ENCODE peak calls at places on chromosomes 1 and 21, in four cellular contexts. F is K562, Y is PC-3, R is H1. A is an unnamed sample. For H3K4me1, the result is how much of the 10 kb centered on the place peaks cover.

GRCh38 chr1:231919269-231919886 is 292.8 kb downstream of the DISC1 start:
- DNase-seq in Y (no peak), R (no peak), F (no peak), A (no peak)

GRCh38 chr1:27527857-27528700 is 38.1 kb upstream of the WASF2 start:
- DNase-seq in Y (peak), R (no peak), F (no peak), A (peak)

GRCh38 chr1:59669752-59670312 is 144.9 kb upstream of the HOOK1 start:
- DNase-seq in R (peak), F (no peak), Y (no peak), A (peak)

GRCh38 chr1:34858901-34859441 is 578 bp downstream of the SMIM12 start:
- DNase-seq in Y (peak), R (no peak), F (peak), A (no peak)

GRCh38 chr1:200938955-200939354 is 44.3 kb downstream of the INAVA start:
- DNase-seq in F (no peak), R (no peak), Y (no peak), A (no peak)

GRCh38 chr1:39086386-39087108 is 60.4 kb downstream of the NDUFS5 start:
- DNase-seq in R (no peak), F (peak), Y (no peak), A (no peak)

GRCh38 chr1:56150441-56151215 is 428.7 kb downstream of the PLPP3 start:
- DNase-seq in F (no peak), R (no peak), Y (no peak), A (no peak)

GRCh38 chr1:16128338-16128741 is 27.5 kb downstream of the EPHA2 start:
- DNase-seq in Y (no peak), R (no peak), F (no peak), A (no peak)

GRCh38 chr1:217953922-217954321 is 322.8 kb downstream of the SPATA17 start:
- DNase-seq in F (no peak), R (no peak), Y (peak), A (no peak)

GRCh38 chr1:116886532-116886931 is 23.2 kb upstream of the PTGFRN start:
- DNase-seq in F (no peak), R (no peak), Y (peak), A (no peak)

GRCh38 chr1:16386454-16387113 is 19.5 kb downstream of the SZRD1 start:
- DNase-seq in Y (peak), R (no peak), F (no peak), A (no peak)

GRCh38 chr1:226236826-226237225 is 13.4 kb downstream of the MIXL1 start:
- DNase-seq in Y (no peak), R (no peak), F (no peak), A (no peak)

GRCh38 chr1:211632808-211633522 is 42.5 kb downstream of the NEK2 start:
- DNase-seq in F (no peak), Y (peak), R (no peak), A (no peak)

GRCh38 chr21:45539796-45540600 is 2.2 kb downstream of the SLC19A1 start:
- DNase-seq in R (no peak), F (no peak), Y (no peak), A (no peak)

GRCh38 chr1:103447471-103447870 is 78.0 kb upstream of the RNPC3 start:
- DNase-seq in Y (no peak), R (no peak), F (no peak), A (no peak)

GRCh38 chr1:119686661-119687060 is 25.1 kb upstream of the PHGDH start:
- DNase-seq in Y (peak), R (no peak), F (no peak), A (no peak)

GRCh38 chr21:46298083-46298412 is 11.9 kb downstream of the YBEY start:
- DNase-seq in Y (no peak), F (no peak), R (no peak), A (no peak)

GRCh38 chr1:167658574-167659328 is 28.7 kb downstream of the RCSD1 start:
- DNase-seq in F (no peak), R (no peak), Y (no peak), A (no peak)

GRCh38 chr1:231272880-231273279 is 31.9 kb downstream of the GNPAT start:
- DNase-seq in F (no peak), R (no peak), Y (no peak), A (no peak)

GRCh38 chr1:51234721-51235425 is 1.2 kb upstream of the RNF11 start:
- DNase-seq in R (no peak), F (peak), Y (peak), A (no peak)

GRCh38 chr1:44485229-44485932 is 80.3 kb downstream of the RNF220 start:
- DNase-seq in F (peak), R (no peak), Y (peak), A (no peak)

GRCh38 chr1:236702995-236703394 is 16.7 kb downstream of the ACTN2 start:
- DNase-seq in Y (no peak), R (no peak), F (no peak), A (no peak)

GRCh38 chr1:2384941-2385481 is 6.3 kb downstream of the MORN1 start:
- DNase-seq in F (no peak), Y (no peak), R (no peak), A (no peak)

GRCh38 chr1:19087017-19087736 is 122.9 kb downstream of the UBR4 start:
- DNase-seq in R (no peak), F (no peak), Y (no peak), A (no peak)

GRCh38 chr1:24557711-24558121 is 1.8 kb downstream of the NCMAP start:
- DNase-seq in R (no peak), Y (no peak), F (no peak), A (no peak)

GRCh38 chr1:81044708-81045107 is 756.0 kb upstream of the ADGRL2 start:
- DNase-seq in Y (no peak), R (no peak), F (no peak), A (no peak)

GRCh38 chr1:65247419-65248359 is 61.7 kb upstream of the DNAJC6 start:
- DNase-seq in F (peak), Y (peak), R (no peak), A (no peak)

GRCh38 chr21:46111193-46111571 is 13.3 kb downstream of the COL6A2 start:
- DNase-seq in R (no peak), Y (no peak), F (no peak), A (no peak)

GRCh38 chr1:206637605-206638004 is 2.3 kb downstream of the DYRK3 start:
- DNase-seq in F (no peak), R (no peak), Y (no peak), A (no peak)

GRCh38 chr1:206633708-206634121 is 1.6 kb upstream of the DYRK3 start:
- DNase-seq in F (no peak), Y (peak), R (no peak), A (peak)

GRCh38 chr1:206634365-206635079 is 814 bp upstream of the DYRK3 start:
- DNase-seq in F (peak), R (no peak), Y (peak), A (peak)

GRCh38 chr1:206635080-206635982 is at the start of gene DYRK3:
- DNase-seq in R (peak), F (peak), Y (peak), A (peak)

GRCh38 chr1:206635983-206636354 is 633 bp downstream of the DYRK3 start:
- DNase-seq in F (peak), R (no peak), Y (no peak), A (no peak)
- TF ChIP-seq EZH2 in F (no peak), R (no peak), Y (no peak), A (no peak)

GRCh38 chr1:165634154-165634921 is 3.3 kb downstream of the MGST3 start:
- DNase-seq in R (no peak), F (peak), Y (no peak), A (no peak)
- H3K4me1 ChIP-seq in R (under half), F (under half), Y (half or more), A (under half)

DNA sequence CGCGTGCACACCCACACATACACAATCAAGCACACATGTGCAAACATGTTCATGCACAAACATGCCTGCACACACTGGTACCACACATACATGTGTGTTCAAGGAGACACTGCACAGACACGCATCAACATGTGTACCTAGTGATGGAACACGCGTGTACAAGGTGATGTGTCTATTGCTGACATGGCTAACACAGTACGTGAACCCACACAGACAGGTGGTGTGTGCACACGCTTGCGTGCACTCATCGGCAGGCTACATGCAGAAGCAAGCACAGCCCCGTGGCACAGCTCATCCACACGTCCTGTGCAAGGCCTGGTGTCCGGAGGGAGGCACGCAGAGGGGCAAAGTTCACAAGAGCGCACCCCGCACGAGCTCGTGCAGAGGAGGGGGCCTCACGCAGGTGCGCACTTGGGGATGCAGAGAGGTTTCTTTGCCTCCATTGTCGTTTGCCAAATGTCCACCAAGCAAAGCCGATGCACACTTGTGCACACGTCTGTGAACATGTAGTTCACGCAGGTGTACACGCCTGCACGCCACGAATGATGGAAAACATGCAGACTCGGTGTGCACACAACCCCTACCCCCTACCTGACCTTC is 969 bp downstream of the ACAP3 start:
- DNase-seq in Y (peak), F (no peak), R (no peak), A (no peak)
- H3K9ac ChIP-seq in Y (peak), F (peak), R (no peak), A (no peak)

GRCh38 chr1:207454046-207454964 is at the start of gene CR2:
- DNase-seq in Y (no peak), F (peak), R (peak), A (peak)
- TF ChIP-seq EZH2 in Y (peak), F (no peak), R (peak), A (peak)

GRCh38 chr1:234845097-234845660 is 235.2 kb upstream of the IRF2BP2 start:
- DNase-seq in Y (peak), R (no peak), F (no peak), A (no peak)
- H3K4me1 ChIP-seq in Y (under half), R (under half), F (under half), A (under half)